ENCODE peak calls at places on chromosomes 16 and 17, in ten cellular contexts. X is heart left ventricle; O is cardiac muscle cell; E is CD4-positive, CD25-positive, alpha-beta regulatory T cell; N is right lobe of liver; H is pancreas; L is breast epithelium; U is heart right ventricle; T is SJSA1; Y is effector memory CD4-positive, alpha-beta T cell. C is an unnamed sample. For H3K27me3, the result is how much of the 10 kb centered on the place peaks cover.

GRCh38 chr17:73643012-73643845 is 1.0 kb downstream of the SDK2 start:
- DNase-seq in U (no peak), E (no peak), X (no peak), L (no peak), O (peak), T (no peak), H (no peak), N (no peak), Y (no peak), C (peak)

GRCh38 chr16:66923247-66923851 is 2.0 kb downstream of the RRAD start:
- DNase-seq in L (no peak), H (no peak), O (no peak), N (no peak), Y (no peak), X (peak), T (no peak), U (peak), E (no peak), C (no peak)

GRCh38 chr17:45052052-45052772 is 780 bp upstream of the DCAKD start:
- DNase-seq in U (peak), H (peak), X (peak), L (no peak), Y (peak), O (peak), E (peak), T (peak), N (peak), C (peak)

GRCh38 chr17:16217002-16217635 is at the start of gene PIGL:
- DNase-seq in T (peak), E (peak), H (peak), Y (peak), O (peak), N (peak), L (peak), U (peak), X (peak), C (peak)

GRCh38 chr17:46158323-46159296 is 34.6 kb downstream of the KANSL1 start:
- DNase-seq in T (no peak), E (no peak), H (no peak), L (no peak), X (no peak), U (no peak), N (no peak), Y (no peak), O (no peak), C (no peak)

GRCh38 chr16:56510544-56510943 is 9.3 kb downstream of the BBS2 start:
- DNase-seq in X (no peak), T (no peak), H (no peak), Y (no peak), N (no peak), L (no peak), E (no peak), U (no peak), O (no peak), C (no peak)

GRCh38 chr16:83906690-83907089 is 7.8 kb downstream of the MLYCD start:
- DNase-seq in L (no peak), Y (no peak), E (no peak), N (no peak), H (no peak), X (no peak), O (peak), T (no peak), U (no peak), C (no peak)

GRCh38 chr16:57600048-57600835 is 28.2 kb upstream of the ADGRG1 start:
- DNase-seq in N (peak), X (peak), H (peak), O (peak), L (no peak), U (peak), E (no peak), T (peak), Y (no peak), C (peak)

GRCh38 chr16:716250-716607 is 1.3 kb downstream of the METRN start:
- DNase-seq in L (no peak), X (no peak), U (no peak), Y (no peak), N (peak), T (no peak), E (no peak), H (peak), O (peak), C (peak)

GRCh38 chr17:17668358-17668757 is 12.9 kb upstream of the RAI1 start:
- DNase-seq in X (no peak), Y (no peak), E (no peak), T (no peak), L (no peak), O (no peak), U (no peak), N (no peak), H (no peak), C (no peak)

GRCh38 chr17:81434079-81434478 is 38.8 kb downstream of the BAHCC1 start:
- DNase-seq in L (no peak), N (no peak), O (no peak), Y (no peak), X (no peak), E (no peak), H (no peak), U (no peak), T (no peak), C (no peak)

GRCh38 chr17:10325036-10325435 is 47.8 kb downstream of the MYH13 start:
- DNase-seq in U (no peak), T (no peak), L (no peak), O (no peak), Y (no peak), E (no peak), N (no peak), X (no peak), H (no peak), C (no peak)

GRCh38 chr17:41486809-41487530 is 2.7 kb downstream of the KRT36 start:
- DNase-seq in X (no peak), L (no peak), T (no peak), E (no peak), Y (no peak), N (no peak), O (peak), U (no peak), H (peak), C (peak)

GRCh38 chr17:60102632-60103047 is 23.9 kb upstream of the HEATR6 start:
- DNase-seq in E (no peak), Y (no peak), O (no peak), N (peak), T (no peak), L (no peak), U (no peak), X (peak), H (no peak), C (no peak)

GRCh38 chr17:82751171-82751570 is 694 bp upstream of the TBCD start:
- DNase-seq in O (no peak), X (no peak), U (no peak), Y (no peak), T (peak), N (peak), L (no peak), E (no peak), H (peak), C (no peak)

GRCh38 chr17:66970797-66971196 is 6.3 kb downstream of the CACNG4 start:
- DNase-seq in E (no peak), L (no peak), H (no peak), O (no peak), N (no peak), X (no peak), U (no peak), T (no peak), Y (no peak), C (no peak)
- H3K27me3 ChIP-seq in E (under half), L (under half), H (under half), O (under half), N (under half), X (half or more), U (half or more), T (under half), Y (under half), C (under half)

DNA sequence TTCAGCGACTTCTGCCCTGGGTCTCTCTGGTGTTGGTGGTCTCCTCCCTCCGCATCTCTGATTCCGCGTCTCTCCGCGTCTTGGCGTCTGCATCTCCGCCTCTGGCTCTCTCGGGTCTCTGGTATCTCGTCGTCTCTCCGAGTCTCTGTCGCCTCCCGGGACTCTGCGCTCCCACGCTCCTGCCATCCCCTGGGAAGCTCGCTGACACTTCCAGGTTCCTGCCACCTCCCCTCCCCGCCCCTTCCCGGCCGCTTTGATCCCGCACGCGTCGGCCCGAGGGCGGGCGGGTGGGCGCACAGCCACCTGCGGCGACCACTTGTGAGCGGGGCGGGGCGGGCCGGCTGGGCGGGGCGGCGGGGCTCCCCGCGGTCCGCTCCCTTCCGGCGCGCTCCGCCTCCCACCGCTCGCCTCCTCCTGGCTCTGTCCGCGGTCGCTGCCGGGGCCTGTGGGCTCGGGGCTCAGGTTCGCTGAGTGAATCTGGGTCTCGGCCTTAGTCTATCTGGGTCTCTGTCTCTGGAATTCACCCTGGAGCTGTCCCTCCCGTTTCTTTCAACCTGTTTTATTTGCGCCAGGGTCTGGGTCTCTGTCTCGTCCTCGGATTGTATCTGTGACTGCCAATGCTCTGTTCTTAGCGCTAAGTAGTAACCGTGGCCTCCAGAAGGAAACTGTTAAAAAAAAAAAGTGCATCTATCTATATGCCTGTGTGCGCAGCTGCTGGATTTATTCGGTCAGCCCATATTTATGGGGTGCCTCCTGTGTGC is 2.6 kb upstream of the HES7 start:
- DNase-seq in U (peak), L (no peak), X (peak), H (no peak), O (peak), E (no peak), Y (no peak), N (no peak), T (peak), C (peak)
- H3K27me3 ChIP-seq in U (under half), L (under half), X (under half), H (under half), O (under half), E (under half), Y (under half), N (under half), T (under half), C (under half)

GRCh38 chr17:3647769-3648540 is 11.4 kb downstream of the CTNS start:
- DNase-seq in O (peak), H (no peak), E (no peak), X (no peak), U (peak), T (no peak), Y (no peak), N (peak), L (no peak), C (no peak)

GRCh38 chr17:3645310-3645709 is 8.8 kb downstream of the CTNS start:
- DNase-seq in O (no peak), E (no peak), N (no peak), T (no peak), L (no peak), Y (no peak), X (no peak), H (no peak), U (no peak), C (no peak)

GRCh38 chr17:3641717-3642486 is 5.3 kb downstream of the CTNS start:
- DNase-seq in H (no peak), Y (no peak), N (no peak), E (no peak), L (no peak), O (no peak), T (no peak), X (no peak), U (no peak), C (no peak)

DNA sequence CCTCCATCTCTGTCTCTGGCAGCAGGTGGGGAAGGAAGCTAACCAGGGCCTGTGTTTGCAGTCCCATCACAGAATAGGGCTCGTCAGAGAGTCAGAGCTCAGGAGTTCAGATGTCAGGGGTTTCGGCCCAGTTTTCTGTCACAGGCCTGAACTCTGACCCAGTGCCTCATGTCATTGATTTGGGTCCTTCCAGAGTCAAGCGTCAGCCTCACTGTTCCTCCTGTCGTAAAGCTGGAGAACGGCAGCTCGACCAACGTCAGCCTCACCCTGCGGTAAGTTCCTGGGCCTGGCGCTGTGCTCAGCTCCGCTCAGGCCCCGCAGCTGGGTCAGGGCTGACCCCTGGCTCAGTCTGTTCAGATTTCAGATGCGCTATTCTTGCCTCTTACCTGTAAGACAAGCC is 10.7 kb downstream of the CTNS start:
- DNase-seq in U (no peak), Y (no peak), T (no peak), H (no peak), X (no peak), N (no peak), L (no peak), O (no peak), E (no peak), C (no peak)
- H3K27me3 ChIP-seq in U (under half), Y (under half), T (under half), H (under half), X (under half), N (under half), L (under half), O (under half), E (under half), C (under half)

GRCh38 chr16:49281843-49282642 is 405 bp upstream of the CBLN1 start:
- DNase-seq in Y (no peak), H (peak), X (peak), T (no peak), N (peak), O (peak), E (no peak), L (peak), U (peak), C (peak)

GRCh38 chr16:49287572-49287971 is 5.9 kb upstream of the CBLN1 start:
- DNase-seq in H (no peak), O (no peak), T (no peak), Y (no peak), E (no peak), L (no peak), U (no peak), X (no peak), N (no peak), C (no peak)

GRCh38 chr16:49283376-49284049 is 1.9 kb upstream of the CBLN1 start:
- DNase-seq in X (no peak), T (no peak), Y (no peak), O (no peak), H (no peak), L (no peak), U (no peak), N (no peak), E (no peak), C (no peak)

GRCh38 chr16:49282690-49283375 is 1.2 kb upstream of the CBLN1 start:
- DNase-seq in N (peak), T (no peak), H (peak), U (peak), Y (no peak), O (peak), E (no peak), L (no peak), X (no peak), C (no peak)

GRCh38 chr16:49284962-49285361 is 3.3 kb upstream of the CBLN1 start:
- DNase-seq in N (no peak), X (no peak), L (no peak), Y (no peak), E (no peak), H (no peak), T (no peak), O (no peak), U (no peak), C (no peak)
- H3K27me3 ChIP-seq in N (under half), X (half or more), L (under half), Y (under half), E (under half), H (under half), T (half or more), O (half or more), U (half or more), C (under half)

DNA sequence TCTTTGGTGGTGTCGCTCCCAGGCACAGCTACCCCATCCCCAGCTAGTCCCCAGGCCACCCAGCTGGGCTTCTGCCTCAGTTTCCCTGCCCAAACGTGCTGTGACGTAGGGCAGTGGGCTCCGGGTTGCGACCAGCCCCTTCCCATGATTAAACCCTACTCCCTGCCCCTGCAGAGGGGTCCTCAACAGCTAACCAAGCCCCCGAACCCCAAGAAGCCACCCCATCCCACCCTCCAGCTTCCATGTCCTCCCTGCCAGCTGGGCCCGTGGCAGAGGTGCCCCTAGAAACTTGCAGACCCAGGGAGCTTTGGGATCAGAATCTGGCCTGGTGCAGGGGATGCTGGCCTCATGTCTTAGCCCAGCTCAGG is 879 bp upstream of the NTN3 start:
- DNase-seq in N (no peak), X (no peak), Y (no peak), O (no peak), T (no peak), E (no peak), U (no peak), L (no peak), H (no peak), C (no peak)
- H3K27me3 ChIP-seq in N (under half), X (under half), Y (under half), O (under half), T (under half), E (under half), U (under half), L (under half), H (under half), C (under half)

GRCh38 chr17:34367486-34368270 is 4.6 kb upstream of the CCL1 start:
- DNase-seq in H (peak), O (no peak), E (no peak), Y (no peak), L (no peak), X (no peak), U (no peak), N (no peak), T (no peak), C (no peak)
- H3K27me3 ChIP-seq in H (under half), O (under half), E (under half), Y (under half), L (under half), X (under half), U (under half), N (under half), T (under half), C (under half)

GRCh38 chr17:78343433-78344201 is 16.3 kb downstream of the SOCS3 start:
- DNase-seq in X (no peak), H (no peak), E (peak), N (peak), U (no peak), L (no peak), Y (peak), T (no peak), O (no peak), C (no peak)
- H3K27me3 ChIP-seq in X (under half), H (under half), E (under half), N (under half), U (under half), L (under half), Y (under half), T (under half), O (under half), C (under half)

DNA sequence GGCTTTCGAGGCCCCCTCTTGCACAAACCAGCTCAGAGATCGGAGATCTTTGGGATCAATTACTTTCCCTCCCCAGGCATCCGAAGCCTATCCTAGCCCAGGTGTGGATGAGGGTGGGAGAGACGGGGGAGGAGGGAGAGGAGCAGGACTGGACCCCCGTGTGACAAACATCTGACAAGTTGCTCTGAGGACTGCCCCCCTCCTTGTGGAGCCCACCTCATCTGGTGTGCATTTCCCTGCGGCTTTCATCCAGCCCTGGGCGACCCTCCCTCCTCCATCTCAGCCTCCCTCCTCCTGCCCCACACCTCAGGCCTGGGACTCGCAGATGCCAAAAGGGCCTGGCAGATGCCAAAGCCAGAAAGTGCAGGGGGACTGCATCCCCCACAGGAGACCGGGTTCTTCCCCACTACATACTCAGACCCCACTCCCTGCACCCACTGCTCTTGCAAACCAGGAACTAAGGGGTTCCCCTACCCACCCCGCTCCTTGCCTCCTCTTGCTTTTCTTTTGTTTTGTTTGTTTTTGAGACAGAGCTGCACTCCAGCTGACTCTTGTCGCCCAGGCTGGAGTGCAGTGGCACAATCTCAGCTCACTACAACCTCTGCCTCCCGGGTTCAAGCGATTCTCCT is 3.3 kb downstream of the HS3ST6 start:
- DNase-seq in N (no peak), H (no peak), L (no peak), E (no peak), T (no peak), O (no peak), X (no peak), U (no peak), Y (no peak), C (no peak)
- H3K27me3 ChIP-seq in N (under half), H (under half), L (under half), E (under half), T (half or more), O (half or more), X (half or more), U (half or more), Y (under half), C (under half)

C was measured in HAP-1.